ENCODE peak calls at places on chromosomes 7 and 10, in five cellular contexts. J is spleen, M is tibial nerve, E is prostate gland, V is body of pancreas. K is an unnamed sample.

GRCh38 chr7:30776971-30777370 is 5.8 kb downstream of the MINDY4 start:
- DNase-seq in E (no peak), J (no peak), V (no peak), M (no peak), K (no peak)

GRCh38 chr7:81956520-81956919 is 186.7 kb upstream of the HGF start:
- DNase-seq in E (no peak), J (no peak), M (peak; percentile 20), V (no peak), K (no peak)

GRCh38 chr10:74650613-74651012 is 175.8 kb upstream of the KAT6B start:
- DNase-seq in E (no peak), J (no peak), M (no peak), V (no peak), K (no peak)

GRCh38 chr10:84727398-84727797 is 399.0 kb downstream of the CCSER2 start:
- DNase-seq in E (no peak), M (no peak), V (no peak), J (no peak), K (no peak)

GRCh38 chr10:118343115-118343514 is 991 bp upstream of the FAM204A start:
- DNase-seq in E (no peak), M (no peak), V (no peak), J (no peak), K (no peak)

GRCh38 chr7:38181111-38181510 is 3.1 kb downstream of the STARD3NL start:
- DNase-seq in M (no peak), E (no peak), J (no peak), V (no peak), K (no peak)

GRCh38 chr10:54434782-54435181 is 366.2 kb downstream of the PCDH15 start:
- DNase-seq in J (no peak), M (no peak), V (no peak), E (no peak), K (no peak)

GRCh38 chr7:299628-300027 is 9.7 kb downstream of the FOXL3 start:
- DNase-seq in J (peak; percentile 51), E (no peak), M (no peak), V (no peak), K (no peak)

GRCh38 chr7:127909424-127910152 is 121.6 kb downstream of the LRRC4 start:
- DNase-seq in M (no peak), V (no peak), J (no peak), E (no peak), K (no peak)

GRCh38 chr10:92200564-92200963 is 90.3 kb downstream of the CPEB3 start:
- DNase-seq in M (no peak), E (no peak), J (no peak), V (no peak), K (no peak)

GRCh38 chr10:100984670-100985177 is 2.6 kb downstream of the MRPL43 start:
- DNase-seq in J (peak; percentile 16), E (no peak), V (no peak), M (no peak), K (peak; percentile 8)

GRCh38 chr7:90958669-90959068 is 305.6 kb upstream of the FZD1 start:
- DNase-seq in E (no peak), M (no peak), V (no peak), J (no peak), K (no peak)

GRCh38 chr10:132532784-132533560 is 4.6 kb upstream of the INPP5A start:
- DNase-seq in M (no peak), V (no peak), E (no peak), J (no peak), K (no peak)

GRCh38 chr7:30681262-30682130 is 760 bp downstream of the CRHR2 start:
- DNase-seq in V (no peak), M (no peak), E (no peak), J (no peak), K (no peak)

GRCh38 chr10:21364196-21365114 is 161.0 kb downstream of the SKIDA1 start:
- DNase-seq in E (no peak), J (no peak), V (no peak), M (no peak), K (no peak)

GRCh38 chr7:158051372-158051760 is 536.3 kb downstream of the PTPRN2 start:
- DNase-seq in E (no peak), J (no peak), V (no peak), M (no peak), K (no peak)

GRCh38 chr10:67175354-67175753 is 249.5 kb downstream of the LRRTM3 start:
- DNase-seq in M (no peak), V (no peak), J (no peak), E (no peak), K (no peak)

GRCh38 chr7:24926623-24927539 is 53.1 kb downstream of the OSBPL3 start:
- DNase-seq in J (no peak), V (no peak), E (no peak), M (no peak), K (no peak)

GRCh38 chr10:36683421-36683820 is 442.0 kb upstream of the ANKRD30A start:
- DNase-seq in J (no peak), E (no peak), V (no peak), M (no peak), K (no peak)

GRCh38 chr10:89332718-89333281 is 5.0 kb downstream of the IFIT3 start:
- DNase-seq in J (no peak), E (no peak), M (no peak), V (no peak), K (no peak)

GRCh38 chr7:18064242-18064838 is 36.7 kb upstream of the PRPS1L1 start:
- DNase-seq in M (peak; percentile 31), E (no peak), V (peak; percentile 34), J (no peak), K (no peak)

GRCh38 chr7:142454862-142455261 is 197.0 kb upstream of the PRSS58 start:
- DNase-seq in V (no peak), M (no peak), E (no peak), J (no peak), K (no peak)

GRCh38 chr10:79081353-79082034 is 12.7 kb downstream of the ZMIZ1 start:
- DNase-seq in J (no peak), M (no peak), V (no peak), E (no peak), K (peak; percentile 93)

GRCh38 chr7:47285860-47286491 is 295.9 kb downstream of the TNS3 start:
- DNase-seq in V (no peak), M (no peak), J (no peak), E (no peak), K (no peak)

DNA sequence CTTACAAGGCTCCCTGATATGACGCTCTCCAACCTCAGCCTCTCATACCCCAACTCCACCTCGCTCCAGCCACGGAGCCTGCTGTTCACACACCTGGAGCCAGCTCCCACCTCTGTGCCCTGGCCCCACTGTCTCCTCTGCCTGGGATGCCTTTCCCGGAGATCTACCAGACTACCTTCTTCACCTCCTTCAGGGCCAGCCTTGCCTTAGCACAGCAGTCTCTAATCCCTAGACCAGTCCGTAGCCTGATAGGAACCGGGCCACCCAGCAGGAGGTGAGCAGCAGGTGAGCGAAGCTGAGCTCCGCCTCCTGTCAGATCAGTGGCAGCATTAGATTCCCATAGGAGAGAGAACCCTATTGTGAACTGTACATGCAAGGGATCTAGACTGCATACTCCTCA is 23.2 kb upstream of the SMURF1 start:
- DNase-seq in J (no peak), M (no peak), V (no peak), E (no peak), K (no peak)
- TF ChIP-seq CTCF in J (no peak), M (no peak), V (no peak), E (no peak), K (no peak)

DNA sequence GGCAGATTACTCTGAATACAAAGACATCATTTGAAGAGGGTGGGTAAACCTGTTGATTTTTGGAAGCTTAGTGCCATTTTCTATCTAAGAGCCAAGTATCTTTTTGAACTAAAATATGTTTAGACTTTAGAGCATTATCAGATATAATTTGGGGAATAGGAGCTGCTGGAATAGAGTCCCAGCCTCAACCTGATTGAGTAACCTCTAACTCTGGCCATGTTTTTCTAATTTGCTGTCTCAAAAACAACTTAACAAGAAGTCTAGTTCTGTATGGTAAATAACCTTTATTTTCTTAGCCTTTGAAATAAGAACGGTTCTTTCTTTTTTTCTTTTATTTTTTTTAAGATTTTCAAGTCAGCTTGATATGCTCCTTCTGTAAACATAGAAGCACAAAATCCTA is 224.5 kb downstream of the DYNC1I1 start:
- DNase-seq in E (no peak), J (no peak), V (no peak), M (no peak), K (no peak)
- H3K4me3 ChIP-seq in E (no peak overlapping the region), J (no peak overlapping the region), V (no peak overlapping the region), M (no peak overlapping the region), K (no peak overlapping the region)

GRCh38 chr7:77202544-77202976 is 2.9 kb upstream of the FGL2 start:
- DNase-seq in M (no peak), E (no peak), V (no peak), J (no peak), K (no peak)

GRCh38 chr7:77197135-77197534 is 2.5 kb downstream of the FGL2 start:
- DNase-seq in M (no peak), J (no peak), V (no peak), E (no peak), K (no peak)

GRCh38 chr7:77200542-77200941 is 923 bp upstream of the FGL2 start:
- DNase-seq in J (no peak), V (no peak), E (no peak), M (no peak), K (no peak)

DNA sequence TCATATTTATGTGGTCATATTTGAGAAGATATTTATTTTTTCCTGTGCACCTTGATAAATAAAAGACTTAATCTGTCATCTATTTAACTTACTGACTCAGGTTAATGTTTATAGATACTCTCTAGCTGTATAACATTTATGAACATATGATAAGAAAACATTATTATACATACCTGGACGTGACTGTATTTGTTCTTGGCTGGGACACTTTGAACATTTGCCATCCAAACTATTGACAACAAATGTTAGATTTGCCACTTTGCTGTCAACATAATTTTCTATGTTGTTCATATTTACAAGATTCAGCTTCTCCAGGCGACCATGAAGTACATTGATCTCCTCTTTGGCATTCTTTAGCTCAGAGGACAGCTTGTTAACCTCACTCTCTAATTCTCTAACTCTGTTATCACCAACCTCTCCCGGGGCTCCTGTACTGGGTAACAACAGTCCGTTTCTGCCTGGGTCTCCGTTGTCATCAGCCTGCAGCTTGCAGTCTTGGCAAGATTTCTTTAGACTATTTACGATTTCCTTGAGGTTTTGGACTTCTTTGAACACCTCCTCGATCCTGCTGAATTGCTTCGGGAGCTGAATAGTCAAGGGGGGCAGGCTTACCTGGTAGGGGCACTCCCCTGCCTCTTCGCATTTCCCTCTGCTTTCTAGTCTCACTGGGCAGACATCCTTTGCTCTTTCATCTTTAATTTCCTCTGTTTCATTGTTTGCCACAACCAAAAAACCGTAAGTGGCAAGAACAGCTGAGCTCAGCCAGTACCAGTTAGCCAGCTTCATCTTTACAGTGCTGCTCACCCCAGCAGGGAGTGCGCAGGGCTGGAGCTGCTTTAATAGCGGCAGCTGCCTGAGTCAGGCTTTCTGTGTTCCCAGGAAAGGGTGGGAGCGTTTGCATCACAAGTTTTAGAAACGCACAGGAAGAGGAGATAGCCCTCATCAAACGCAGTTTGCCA is at the start of gene FGL2:
- DNase-seq in V (peak; percentile 20), M (peak; percentile 72), J (peak; percentile 85), E (peak; percentile 21), K (peak; percentile 54)
- TF ChIP-seq POLR2A in V (peak; percentile 70), M (peak; percentile 57), J (no peak), E (peak; percentile 13), K (peak; percentile 67)

DNA sequence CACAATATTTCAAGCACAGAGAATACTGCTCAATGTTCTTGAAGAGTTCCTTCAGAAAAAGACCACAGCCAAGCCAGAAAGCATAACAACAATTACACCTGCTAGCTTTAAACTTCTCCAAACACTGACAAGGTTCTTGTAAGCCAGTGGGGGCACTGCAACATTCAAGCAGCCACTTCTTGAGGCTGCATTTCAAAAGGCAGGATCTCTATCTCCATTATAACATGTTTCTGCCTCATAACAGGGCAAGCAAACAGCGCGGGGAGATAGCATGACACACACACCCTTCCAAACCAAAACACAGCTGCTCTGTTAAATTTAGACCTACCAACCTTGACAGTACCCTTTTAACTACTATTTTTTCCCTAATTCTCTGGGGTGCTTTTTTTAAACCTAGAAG is 30.8 kb downstream of the CHCHD3 start:
- DNase-seq in V (no peak), E (no peak), J (no peak), M (no peak), K (no peak)
- TF ChIP-seq CTCF in V (peak; percentile 23), E (no peak), J (no peak), M (no peak), K (no peak)

K was measured in gastrocnemius medialis.